ENCODE peak calls at places on chromosome 9, in six cellular contexts. Q is spleen; H is GM23248; N is right lobe of liver; J is iPS DF 6.9; K is CD4-positive, CD25-positive, alpha-beta regulatory T cell. S is an unnamed sample. For H3K36me3, the result is how much of the 10 kb centered on the place peaks cover.

GRCh38 chr9:136438548-136438908 is 1.1 kb downstream of the INPP5E start:
- DNase-seq in Q (no peak), H (peak), N (no peak), J (no peak), K (no peak), S (no peak)

GRCh38 chr9:108184941-108185340 is 670.8 kb downstream of the ACTL7B start:
- DNase-seq in Q (no peak), H (peak), N (no peak), J (no peak), K (no peak), S (no peak)

GRCh38 chr9:108108802-108109448 is 619.4 kb upstream of the KLF4 start:
- DNase-seq in Q (no peak), H (peak), N (no peak), J (no peak), K (no peak), S (no peak)

GRCh38 chr9:126154182-126154827 is 172.3 kb upstream of the MVB12B start:
- DNase-seq in Q (peak), H (no peak), N (peak), J (no peak), K (no peak), S (peak)

GRCh38 chr9:114472765-114473446 is 32.4 kb downstream of the WHRN start:
- DNase-seq in Q (no peak), H (no peak), N (no peak), J (no peak), K (no peak), S (no peak)

GRCh38 chr9:129498451-129499376 is 122.2 kb downstream of the C9orf50 start:
- DNase-seq in Q (no peak), H (no peak), N (no peak), J (no peak), K (no peak), S (no peak)

GRCh38 chr9:85258229-85258628 is 483.5 kb downstream of the AGTPBP1 start:
- DNase-seq in Q (no peak), H (no peak), N (no peak), J (no peak), K (no peak), S (no peak)

GRCh38 chr9:106130374-106130773 is 436.0 kb downstream of the TMEM38B start:
- DNase-seq in Q (no peak), H (no peak), N (no peak), J (no peak), K (no peak), S (no peak)

GRCh38 chr9:115022760-115023434 is 92.5 kb upstream of the TNFSF8 start:
- DNase-seq in Q (no peak), H (peak), N (no peak), J (no peak), K (no peak), S (no peak)

GRCh38 chr9:87606921-87607521 is 109.4 kb downstream of the DAPK1 start:
- DNase-seq in Q (no peak), H (peak), N (no peak), J (no peak), K (no peak), S (no peak)
- H3K27ac ChIP-seq in Q (peak), H (peak), N (no peak), J (no peak), K (no peak), S (no peak)

GRCh38 chr9:109639666-109640231 is 140.2 kb upstream of the PALM2AKAP2 start:
- DNase-seq in Q (no peak), H (no peak), N (no peak), J (no peak), K (no peak), S (no peak)

GRCh38 chr9:109640232-109641078 is 139.5 kb upstream of the PALM2AKAP2 start:
- DNase-seq in Q (peak), H (peak), N (peak), J (no peak), K (no peak), S (no peak)

GRCh38 chr9:109641079-109641659 is 138.8 kb upstream of the PALM2AKAP2 start:
- DNase-seq in Q (no peak), H (peak), N (no peak), J (no peak), K (no peak), S (no peak)
- H3K4me3 ChIP-seq in Q (peak), H (peak), N (peak), J (peak), K (no peak), S (peak)

GRCh38 chr9:71740199-71740598 is 28.1 kb downstream of the CEMIP2 start:
- DNase-seq in Q (no peak), H (no peak), N (no peak), J (no peak), K (no peak), S (no peak)
- H3K36me3 ChIP-seq in Q (under half), H (under half), N (under half), J (under half), K (half or more), S (under half)

GRCh38 chr9:99085949-99086948 is 18.7 kb upstream of the TGFBR1 start:
- DNase-seq in Q (no peak), H (peak), N (no peak), J (no peak), K (no peak), S (no peak)
- H3K27ac ChIP-seq in Q (no peak), H (peak), N (no peak), J (no peak), K (no peak), S (peak)

DNA sequence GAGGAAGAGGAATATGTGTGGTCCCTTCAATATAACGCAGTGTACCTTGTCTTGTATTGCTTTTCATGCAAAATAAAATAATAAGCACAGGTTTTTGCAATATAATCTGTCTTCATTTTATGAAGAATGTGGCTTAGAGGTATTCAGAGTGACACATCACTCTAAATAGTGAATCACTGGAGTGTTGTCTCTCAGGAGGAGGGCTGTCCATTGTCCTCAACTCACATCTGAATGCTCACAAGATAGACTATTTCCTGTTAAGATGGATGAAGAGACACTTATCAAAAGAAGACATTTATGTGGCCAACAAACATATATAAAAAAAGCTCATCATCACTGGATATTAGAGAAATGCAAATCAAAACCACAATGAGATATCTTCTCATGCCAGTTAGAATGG is 1147.5 kb upstream of the C9orf72 start:
- DNase-seq in Q (no peak), H (no peak), N (no peak), J (no peak), K (no peak), S (no peak)
- H3K4me3 ChIP-seq in Q (no peak), H (no peak), N (no peak), J (no peak), K (no peak), S (no peak)

GRCh38 chr9:71743217-71743705 is 25.1 kb downstream of the CEMIP2 start:
- DNase-seq in Q (no peak), H (no peak), N (no peak), J (no peak), K (no peak), S (no peak)

GRCh38 chr9:71743884-71744283 is 24.4 kb downstream of the CEMIP2 start:
- DNase-seq in Q (no peak), H (no peak), N (no peak), J (no peak), K (no peak), S (no peak)

GRCh38 chr9:71744754-71745521 is 23.4 kb downstream of the CEMIP2 start:
- DNase-seq in Q (no peak), H (no peak), N (no peak), J (no peak), K (no peak), S (no peak)

GRCh38 chr9:71742703-71743102 is 25.6 kb downstream of the CEMIP2 start:
- DNase-seq in Q (no peak), H (no peak), N (no peak), J (no peak), K (no peak), S (no peak)

DNA sequence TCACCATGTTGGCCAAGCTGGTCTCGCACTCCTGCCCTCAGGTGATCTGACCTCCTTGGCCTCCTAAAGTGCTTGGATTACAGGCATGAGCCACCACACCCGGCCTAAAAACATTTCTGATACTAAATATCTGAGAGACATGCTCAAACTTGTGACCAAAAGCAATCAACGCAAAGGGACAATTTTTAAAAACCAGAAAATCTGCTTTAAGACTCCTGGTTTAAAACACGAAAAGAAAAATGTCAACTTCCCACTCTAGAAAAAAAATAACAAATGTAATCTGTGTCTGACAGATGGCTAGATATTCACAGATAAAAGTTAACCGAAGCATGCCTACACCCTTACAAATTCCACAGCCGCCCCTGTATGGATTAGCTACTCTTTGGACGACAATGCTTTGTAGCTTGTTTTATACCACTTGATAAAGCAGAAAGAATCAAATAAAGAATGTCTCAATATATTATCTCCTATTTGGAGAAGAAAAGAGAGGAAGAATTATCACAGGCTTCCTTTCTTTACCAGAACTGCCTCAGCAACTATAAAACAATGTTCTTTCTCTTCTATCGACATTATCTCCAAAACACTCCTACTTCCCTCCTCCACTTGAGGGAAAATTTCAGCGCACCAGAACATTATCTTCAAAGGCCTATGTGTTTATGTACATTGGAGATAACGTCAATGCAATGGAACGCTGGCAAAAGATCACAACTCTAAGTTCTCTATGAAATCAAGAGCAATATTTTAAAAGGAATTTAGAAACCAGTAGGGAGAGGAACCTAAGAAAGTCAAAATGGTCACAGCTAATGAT is 26.3 kb downstream of the CEMIP2 start:
- DNase-seq in Q (no peak), H (no peak), N (no peak), J (no peak), K (no peak), S (no peak)
- H3K36me3 ChIP-seq in Q (under half), H (under half), N (under half), J (under half), K (half or more), S (under half)

GRCh38 chr9:37970301-37971106 is 66.6 kb upstream of the SLC25A51 start:
- DNase-seq in Q (peak), H (no peak), N (no peak), J (no peak), K (no peak), S (no peak)
- H3K27ac ChIP-seq in Q (no peak), H (no peak), N (no peak), J (no peak), K (no peak), S (no peak)

S was measured in right atrium auricular region.